ENCODE peak calls at places on chromosomes 3 and 15, in six cellular contexts. B, I, Y, L, F and A are unnamed samples.

GRCh38 chr15:75723847-75724660 is 11.4 kb upstream of the CSPG4 start:
- DNase-seq in B (peak; percentile 96), I (peak; percentile 91), Y (peak; percentile 87), L (peak; percentile 91), F (peak; percentile 39), A (peak; percentile 76)

GRCh38 chr3:156892701-156893100 is 66.5 kb downstream of the LEKR1 start:
- DNase-seq in B (peak; percentile 15), I (no peak), Y (peak; percentile 12), L (no peak), F (no peak), A (peak; percentile 16)

GRCh38 chr3:101043687-101044078 is 50.5 kb upstream of the ABI3BP start:
- DNase-seq in B (no peak), I (no peak), Y (no peak), L (no peak), F (no peak), A (no peak)

GRCh38 chr3:60403866-60404265 is 847.4 kb downstream of the FHIT start:
- DNase-seq in B (no peak), I (no peak), Y (no peak), L (no peak), F (no peak), A (no peak)

GRCh38 chr3:67655364-67656121 is 1.1 kb upstream of the SUCLG2 start:
- DNase-seq in B (no peak), I (no peak), Y (no peak), L (no peak), F (peak; percentile 75), A (no peak)

GRCh38 chr3:3772920-3773319 is 26.3 kb upstream of the LRRN1 start:
- DNase-seq in B (no peak), I (no peak), Y (no peak), L (no peak), F (no peak), A (no peak)

GRCh38 chr3:193030276-193030675 is 112.6 kb upstream of the MB21D2 start:
- DNase-seq in B (peak; percentile 40), I (no peak), Y (no peak), L (no peak), F (no peak), A (no peak)

GRCh38 chr3:47406762-47407149 is 25.9 kb downstream of the PTPN23 start:
- DNase-seq in B (no peak), I (no peak), Y (no peak), L (no peak), F (no peak), A (no peak)

GRCh38 chr3:30511524-30512278 is 94.7 kb upstream of the TGFBR2 start:
- DNase-seq in B (peak; percentile 92), I (no peak), Y (peak; percentile 50), L (peak; percentile 52), F (no peak), A (peak; percentile 94)

GRCh38 chr3:117285721-117286120 is 576.1 kb downstream of the TUSC7 start:
- DNase-seq in B (no peak), I (no peak), Y (no peak), L (no peak), F (no peak), A (no peak)

GRCh38 chr15:29822100-29822684 is at the start of gene TJP1:
- DNase-seq in B (peak; percentile 83), I (peak; percentile 86), Y (no peak), L (peak; percentile 62), F (no peak), A (no peak)

GRCh38 chr3:188415196-188415595 is 261.2 kb downstream of the LPP start:
- DNase-seq in B (peak; percentile 36), I (no peak), Y (peak; percentile 17), L (no peak), F (no peak), A (no peak)

GRCh38 chr15:69225355-69226027 is 65.1 kb downstream of the GLCE start:
- DNase-seq in B (peak; percentile 58), I (no peak), Y (peak; percentile 6), L (no peak), F (no peak), A (peak; percentile 10)

GRCh38 chr3:141306922-141307321 is 61.4 kb upstream of the ZBTB38 start:
- DNase-seq in B (no peak), I (no peak), Y (no peak), L (no peak), F (no peak), A (no peak)

GRCh38 chr15:46900992-46901391 is 816.3 kb upstream of the SEMA6D start:
- DNase-seq in B (no peak), I (no peak), Y (no peak), L (no peak), F (no peak), A (no peak)

GRCh38 chr3:51514210-51514609 is 14.4 kb upstream of the DCAF1 start:
- DNase-seq in B (no peak), I (no peak), Y (no peak), L (no peak), F (no peak), A (no peak)

GRCh38 chr15:86317379-86317745 is 237.7 kb downstream of the AGBL1 start:
- DNase-seq in B (no peak), I (no peak), Y (no peak), L (peak; percentile 54), F (no peak), A (no peak)

GRCh38 chr3:45516829-45517228 is 77.7 kb upstream of the LIMD1 start:
- DNase-seq in B (peak; percentile 65), I (no peak), Y (no peak), L (no peak), F (no peak), A (no peak)

GRCh38 chr3:16467368-16467767 is 46.1 kb downstream of the RFTN1 start:
- DNase-seq in B (no peak), I (no peak), Y (no peak), L (no peak), F (peak; percentile 42), A (no peak)

GRCh38 chr3:130934442-130935089 is 40.7 kb downstream of the ATP2C1 start:
- DNase-seq in B (no peak), I (no peak), Y (no peak), L (no peak), F (no peak), A (no peak)

GRCh38 chr3:111691293-111691909 is 96.3 kb upstream of the ZBED2 start:
- DNase-seq in B (peak; percentile 60), I (no peak), Y (no peak), L (no peak), F (no peak), A (no peak)

DNA sequence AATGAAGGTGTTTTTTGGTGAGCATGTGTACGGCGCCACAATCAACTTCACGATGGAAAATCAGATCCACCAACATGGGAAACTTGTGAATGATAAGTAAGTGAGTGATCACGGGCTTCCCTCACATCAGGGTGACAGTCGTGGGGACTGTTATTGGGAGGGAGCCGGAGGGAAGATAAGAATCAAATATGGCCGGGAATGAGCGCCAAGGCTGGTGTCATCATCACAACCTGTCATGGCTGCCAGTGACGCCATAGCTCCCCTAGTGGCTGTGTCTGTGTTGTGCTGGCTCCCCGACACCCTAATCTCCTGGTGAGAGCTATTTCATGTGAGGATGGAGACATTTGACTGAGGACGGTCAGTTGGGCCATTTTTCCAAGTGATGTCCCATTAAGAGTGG is 168.5 kb downstream of the SV2B start:
- DNase-seq in B (no peak), I (no peak), Y (no peak), L (no peak), F (no peak), A (no peak)
- TF ChIP-seq CTCF in B (peak; percentile 41), I (no peak), Y (peak; percentile 50), L (no peak), F (peak; percentile 37), A (no peak)

GRCh38 chr3:11060500-11061251 is 68.1 kb downstream of the SLC6A1 start:
- DNase-seq in B (peak; percentile 63), I (peak; percentile 54), Y (no peak), L (peak; percentile 45), F (peak; percentile 41), A (no peak)

GRCh38 chr3:11062704-11063103 is 70.2 kb downstream of the SLC6A1 start:
- DNase-seq in B (no peak), I (no peak), Y (no peak), L (no peak), F (no peak), A (no peak)

GRCh38 chr3:11059090-11059798 is 66.7 kb downstream of the SLC6A1 start:
- DNase-seq in B (peak; percentile 68), I (peak; percentile 52), Y (peak; percentile 42), L (peak; percentile 83), F (peak; percentile 12), A (peak; percentile 23)

GRCh38 chr3:11057655-11058054 is 65.1 kb downstream of the SLC6A1 start:
- DNase-seq in B (no peak), I (no peak), Y (no peak), L (no peak), F (no peak), A (no peak)

DNA sequence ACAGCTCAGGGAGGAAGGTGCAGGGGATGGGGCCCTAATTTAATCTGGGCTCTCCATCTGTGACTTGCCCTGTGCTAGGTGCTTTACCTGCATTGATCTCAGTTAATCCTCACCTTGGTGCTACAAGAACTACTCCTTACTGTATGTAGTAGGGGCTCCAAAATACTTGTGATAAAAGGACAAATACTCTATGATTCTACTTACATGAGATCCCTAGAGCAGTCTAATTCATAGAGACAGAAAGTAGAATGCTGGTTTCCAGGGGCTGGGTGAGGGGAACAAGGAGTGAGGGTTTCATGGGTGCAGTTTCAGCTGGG is 67.2 kb downstream of the SLC6A1 start:
- DNase-seq in B (no peak), I (no peak), Y (no peak), L (no peak), F (no peak), A (no peak)
- TF ChIP-seq CTCF in B (no peak), I (peak; percentile 8), Y (no peak), L (no peak), F (no peak), A (no peak)

DNA sequence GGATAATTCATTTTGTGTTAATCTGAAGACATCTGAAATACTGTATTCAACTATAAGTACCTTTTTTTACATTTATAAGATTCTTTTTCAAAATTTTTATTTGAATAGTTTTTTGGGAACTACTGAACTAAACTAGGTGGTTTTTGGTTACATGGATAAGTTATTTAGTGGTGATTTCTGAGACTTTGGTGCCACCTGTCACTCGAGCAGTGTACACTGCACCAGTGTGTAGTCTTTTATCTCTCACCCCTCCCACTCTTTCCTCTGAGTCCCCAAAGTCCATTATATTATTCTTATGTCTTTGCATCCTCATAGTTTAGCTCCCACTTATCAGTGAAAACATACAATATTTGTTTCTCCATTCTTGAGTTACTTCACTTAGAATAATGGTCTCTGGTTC is 57.6 kb downstream of the CD86 start:
- DNase-seq in B (no peak), I (no peak), Y (no peak), L (no peak), F (no peak), A (no peak)
- TF ChIP-seq CTCF in B (no peak), I (no peak), Y (no peak), L (no peak), F (no peak), A (no peak)

GRCh38 chr3:174334111-174334510 is 525.0 kb upstream of the NAALADL2 start:
- DNase-seq in B (no peak), I (no peak), Y (no peak), L (no peak), F (no peak), A (no peak)

GRCh38 chr3:174330303-174330702 is 528.8 kb upstream of the NAALADL2 start:
- DNase-seq in B (peak; percentile 76), I (no peak), Y (peak; percentile 73), L (no peak), F (no peak), A (peak; percentile 76)

GRCh38 chr3:174331095-174331802 is 527.9 kb upstream of the NAALADL2 start:
- DNase-seq in B (no peak), I (no peak), Y (no peak), L (no peak), F (no peak), A (no peak)

GRCh38 chr3:174333640-174334039 is 525.5 kb upstream of the NAALADL2 start:
- DNase-seq in B (no peak), I (no peak), Y (no peak), L (no peak), F (no peak), A (no peak)

GRCh38 chr3:174332413-174332812 is 526.7 kb upstream of the NAALADL2 start:
- DNase-seq in B (no peak), I (no peak), Y (no peak), L (no peak), F (no peak), A (no peak)
- TF ChIP-seq CTCF in B (no peak), I (no peak), Y (no peak), L (no peak), F (no peak), A (no peak)